ENCODE peak calls at places on chromosomes 4 and X, in nine cellular contexts. K, R, B, I, L, S, F, J and O are unnamed samples.

GRCh38 chr4:47287735-47288134 is 175.8 kb downstream of the COMMD8 start:
- DNase-seq in K (no peak), R (no peak), B (peak), I (peak), L (no peak), S (no peak), F (no peak), J (no peak), O (no peak)

GRCh38 chr4:1171306-1172227 is 816 bp downstream of the SPON2 start:
- DNase-seq in K (peak), R (peak), B (peak), I (no peak), L (no peak), S (no peak), F (no peak), J (peak), O (peak)

GRCh38 chr4:152103181-152103901 is 342.5 kb upstream of the GATB start:
- DNase-seq in K (no peak), R (no peak), B (no peak), I (no peak), L (no peak), S (no peak), F (no peak), J (no peak), O (no peak)

GRCh38 chrX:139093201-139093600 is 381.7 kb upstream of the FGF13 start:
- DNase-seq in K (no peak), R (no peak), B (no peak), I (peak), L (no peak), S (no peak), F (no peak), J (no peak), O (no peak)

GRCh38 chr4:149347139-149347538 is 468.5 kb downstream of the IQCM start:
- DNase-seq in K (peak), R (no peak), B (no peak), I (peak), L (no peak), S (no peak), F (no peak), J (no peak), O (no peak)

GRCh38 chr4:158870282-158871049 is 101.6 kb downstream of the FNIP2 start:
- DNase-seq in K (peak), R (no peak), B (no peak), I (no peak), L (no peak), S (no peak), F (no peak), J (no peak), O (no peak)

GRCh38 chr4:88892646-88893045 is 164.3 kb downstream of the FAM13A start:
- DNase-seq in K (no peak), R (no peak), B (no peak), I (no peak), L (no peak), S (no peak), F (no peak), J (no peak), O (no peak)

GRCh38 chr4:144645102-144645469 is 870 bp upstream of the HHIP start:
- DNase-seq in K (no peak), R (no peak), B (no peak), I (peak), L (no peak), S (no peak), F (no peak), J (peak), O (no peak)

GRCh38 chr4:148793221-148793620 is 351.0 kb upstream of the NR3C2 start:
- DNase-seq in K (no peak), R (no peak), B (no peak), I (peak), L (no peak), S (no peak), F (no peak), J (no peak), O (no peak)

GRCh38 chrX:111100191-111100590 is 4.2 kb downstream of the PAK3 start:
- DNase-seq in K (peak), R (no peak), B (peak), I (peak), L (peak), S (no peak), F (peak), J (no peak), O (no peak)

GRCh38 chrX:15903186-15903681 is 48.6 kb upstream of the AP1S2 start:
- DNase-seq in K (no peak), R (no peak), B (no peak), I (no peak), L (no peak), S (no peak), F (no peak), J (no peak), O (no peak)

GRCh38 chr4:71303850-71304249 is 35.0 kb upstream of the SLC4A4 start:
- DNase-seq in K (no peak), R (no peak), B (no peak), I (peak), L (no peak), S (no peak), F (no peak), J (no peak), O (no peak)

GRCh38 chrX:152733261-152733975 is at the start of the genes CSAG1 and MAGEA12:
- DNase-seq in K (no peak), R (no peak), B (no peak), I (no peak), L (peak), S (no peak), F (no peak), J (no peak), O (no peak)

GRCh38 chrX:116384406-116384805 is 52.0 kb upstream of the SLC6A14 start:
- DNase-seq in K (no peak), R (no peak), B (no peak), I (no peak), L (no peak), S (no peak), F (no peak), J (no peak), O (no peak)

GRCh38 chr4:61541474-61541873 is 341.3 kb downstream of the ADGRL3 start:
- DNase-seq in K (no peak), R (no peak), B (no peak), I (no peak), L (no peak), S (no peak), F (no peak), J (no peak), O (no peak)

GRCh38 chrX:112851161-112851779 is 10.6 kb upstream of the AMOT start:
- DNase-seq in K (peak), R (no peak), B (no peak), I (no peak), L (no peak), S (no peak), F (no peak), J (no peak), O (no peak)

GRCh38 chrX:330726-331144 is 12.1 kb upstream of the GTPBP6 start:
- DNase-seq in K (peak), R (no peak), B (no peak), I (no peak), L (no peak), S (no peak), F (no peak), J (no peak), O (no peak)

GRCh38 chr4:108172780-108173598 is 4.3 kb upstream of the LEF1 start:
- DNase-seq in K (peak), R (peak), B (peak), I (peak), L (peak), S (peak), F (no peak), J (peak), O (peak)

GRCh38 chrX:17590892-17591740 is 146.2 kb upstream of the SCML1 start:
- DNase-seq in K (peak), R (no peak), B (peak), I (peak), L (peak), S (peak), F (peak), J (peak), O (no peak)

GRCh38 chr4:41360911-41361830 is 104.4 kb downstream of the UCHL1 start:
- DNase-seq in K (peak), R (no peak), B (no peak), I (peak), L (no peak), S (no peak), F (peak), J (peak), O (no peak)

GRCh38 chr4:154506253-154506652 is 14.7 kb upstream of the DCHS2 start:
- DNase-seq in K (no peak), R (no peak), B (no peak), I (peak), L (peak), S (no peak), F (no peak), J (no peak), O (no peak)